ENCODE peak calls at places on chromosomes 3 and 15, in nine cellular contexts. One of them, this sample, is unnamed.

GRCh38 chr15:50229336-50229735 is 36.2 kb downstream of the HDC start:
- DNase-seq in cardiac muscle cell: no peak
- DNase-seq in AG08396: no peak
- DNase-seq in upper lobe of right lung: no peak
- DNase-seq in kidney tubule cell: no peak
- DNase-seq in progenitor cell of endocrine pancreas: no peak
- DNase-seq in cardiac fibroblast: no peak
- DNase-seq in GM20000: no peak
- DNase-seq in foreskin fibroblast: peak; percentile 67
- DNase-seq in this sample: no peak

GRCh38 chr3:117645561-117646242 is 936.1 kb downstream of the TUSC7 start:
- DNase-seq in cardiac muscle cell: no peak
- DNase-seq in AG08396: no peak
- DNase-seq in upper lobe of right lung: no peak
- DNase-seq in kidney tubule cell: peak; percentile 16
- DNase-seq in progenitor cell of endocrine pancreas: no peak
- DNase-seq in cardiac fibroblast: no peak
- DNase-seq in GM20000: no peak
- DNase-seq in foreskin fibroblast: peak; percentile 36
- DNase-seq in this sample: no peak

GRCh38 chr3:168249539-168250414 is 154.1 kb upstream of the GOLIM4 start:
- DNase-seq in cardiac muscle cell: peak; percentile 92
- DNase-seq in AG08396: peak; percentile 83
- DNase-seq in upper lobe of right lung: peak; percentile 90
- DNase-seq in kidney tubule cell: peak; percentile 81
- DNase-seq in progenitor cell of endocrine pancreas: peak; percentile 79
- DNase-seq in cardiac fibroblast: peak; percentile 71
- DNase-seq in GM20000: peak; percentile 90
- DNase-seq in foreskin fibroblast: peak; percentile 90
- DNase-seq in this sample: peak; percentile 77

GRCh38 chr15:22780267-22780666 is 6.2 kb upstream of the NIPA1 start:
- DNase-seq in cardiac muscle cell: no peak
- DNase-seq in AG08396: no peak
- DNase-seq in upper lobe of right lung: no peak
- DNase-seq in kidney tubule cell: no peak
- DNase-seq in progenitor cell of endocrine pancreas: no peak
- DNase-seq in cardiac fibroblast: no peak
- DNase-seq in GM20000: no peak
- DNase-seq in foreskin fibroblast: peak; percentile 26
- DNase-seq in this sample: no peak

GRCh38 chr3:49454457-49454856 is 15.6 kb upstream of the DAG1 start:
- DNase-seq in cardiac muscle cell: peak; percentile 79
- DNase-seq in AG08396: no peak
- DNase-seq in upper lobe of right lung: no peak
- DNase-seq in kidney tubule cell: peak; percentile 48
- DNase-seq in progenitor cell of endocrine pancreas: peak; percentile 36
- DNase-seq in cardiac fibroblast: peak; percentile 38
- DNase-seq in GM20000: peak; percentile 7
- DNase-seq in foreskin fibroblast: no peak
- DNase-seq in this sample: no peak

GRCh38 chr3:23805228-23805880 is 401 bp upstream of the UBE2E1 start:
- DNase-seq in cardiac muscle cell: no peak
- DNase-seq in AG08396: no peak
- DNase-seq in upper lobe of right lung: no peak
- DNase-seq in kidney tubule cell: no peak
- DNase-seq in progenitor cell of endocrine pancreas: no peak
- DNase-seq in cardiac fibroblast: no peak
- DNase-seq in GM20000: no peak
- DNase-seq in foreskin fibroblast: no peak
- DNase-seq in this sample: no peak

GRCh38 chr3:71421475-71421819 is 162.1 kb downstream of the FOXP1 start:
- DNase-seq in cardiac muscle cell: no peak
- DNase-seq in AG08396: no peak
- DNase-seq in upper lobe of right lung: no peak
- DNase-seq in kidney tubule cell: no peak
- DNase-seq in progenitor cell of endocrine pancreas: no peak
- DNase-seq in cardiac fibroblast: no peak
- DNase-seq in GM20000: no peak
- DNase-seq in foreskin fibroblast: no peak
- DNase-seq in this sample: no peak

GRCh38 chr3:153165211-153165815 is 3.3 kb downstream of the RAP2B start:
- DNase-seq in cardiac muscle cell: no peak
- DNase-seq in AG08396: no peak
- DNase-seq in upper lobe of right lung: no peak
- DNase-seq in kidney tubule cell: peak; percentile 31
- DNase-seq in progenitor cell of endocrine pancreas: no peak
- DNase-seq in cardiac fibroblast: peak; percentile 53
- DNase-seq in GM20000: no peak
- DNase-seq in foreskin fibroblast: peak; percentile 45
- DNase-seq in this sample: no peak

GRCh38 chr3:151933224-151933858 is 59.9 kb downstream of the SUCNR1 start:
- DNase-seq in cardiac muscle cell: no peak
- DNase-seq in AG08396: no peak
- DNase-seq in upper lobe of right lung: no peak
- DNase-seq in kidney tubule cell: no peak
- DNase-seq in progenitor cell of endocrine pancreas: no peak
- DNase-seq in cardiac fibroblast: no peak
- DNase-seq in GM20000: no peak
- DNase-seq in foreskin fibroblast: peak; percentile 55
- DNase-seq in this sample: no peak

GRCh38 chr3:15815696-15816095 is 17.9 kb upstream of the ANKRD28 start:
- DNase-seq in cardiac muscle cell: peak; percentile 7
- DNase-seq in AG08396: peak; percentile 15
- DNase-seq in upper lobe of right lung: no peak
- DNase-seq in kidney tubule cell: peak; percentile 49
- DNase-seq in progenitor cell of endocrine pancreas: no peak
- DNase-seq in cardiac fibroblast: peak; percentile 86
- DNase-seq in GM20000: peak; percentile 10
- DNase-seq in foreskin fibroblast: peak; percentile 81
- DNase-seq in this sample: no peak

GRCh38 chr3:106348142-106348690 is 479.4 kb upstream of the CBLB start:
- DNase-seq in cardiac muscle cell: peak; percentile 20
- DNase-seq in AG08396: no peak
- DNase-seq in upper lobe of right lung: no peak
- DNase-seq in kidney tubule cell: peak; percentile 63
- DNase-seq in progenitor cell of endocrine pancreas: no peak
- DNase-seq in cardiac fibroblast: no peak
- DNase-seq in GM20000: no peak
- DNase-seq in foreskin fibroblast: no peak
- DNase-seq in this sample: no peak

GRCh38 chr3:13895155-13896105 is 15.6 kb upstream of the WNT7A start:
- DNase-seq in cardiac muscle cell: peak; percentile 97
- DNase-seq in AG08396: peak; percentile 97
- DNase-seq in upper lobe of right lung: peak; percentile 97
- DNase-seq in kidney tubule cell: peak; percentile 94
- DNase-seq in progenitor cell of endocrine pancreas: peak; percentile 96
- DNase-seq in cardiac fibroblast: peak; percentile 88
- DNase-seq in GM20000: peak; percentile 87
- DNase-seq in foreskin fibroblast: peak; percentile 96
- DNase-seq in this sample: peak; percentile 97

GRCh38 chr15:90742082-90742481 is 24.9 kb downstream of the BLM start:
- DNase-seq in cardiac muscle cell: no peak
- DNase-seq in AG08396: no peak
- DNase-seq in upper lobe of right lung: no peak
- DNase-seq in kidney tubule cell: no peak
- DNase-seq in progenitor cell of endocrine pancreas: no peak
- DNase-seq in cardiac fibroblast: no peak
- DNase-seq in GM20000: no peak
- DNase-seq in foreskin fibroblast: no peak
- DNase-seq in this sample: no peak

GRCh38 chr15:89003865-89004725 is 84.2 kb upstream of the ABHD2 start:
- DNase-seq in cardiac muscle cell: peak; percentile 78
- DNase-seq in AG08396: peak; percentile 72
- DNase-seq in upper lobe of right lung: no peak
- DNase-seq in kidney tubule cell: peak; percentile 36
- DNase-seq in progenitor cell of endocrine pancreas: no peak
- DNase-seq in cardiac fibroblast: peak; percentile 79
- DNase-seq in GM20000: no peak
- DNase-seq in foreskin fibroblast: peak; percentile 63
- DNase-seq in this sample: peak; percentile 42

GRCh38 chr3:73324203-73325155 is 263.0 kb downstream of the EBLN2 start:
- DNase-seq in cardiac muscle cell: no peak
- DNase-seq in AG08396: peak; percentile 15
- DNase-seq in upper lobe of right lung: no peak
- DNase-seq in kidney tubule cell: no peak
- DNase-seq in progenitor cell of endocrine pancreas: no peak
- DNase-seq in cardiac fibroblast: peak; percentile 2
- DNase-seq in GM20000: no peak
- DNase-seq in foreskin fibroblast: peak; percentile 7
- DNase-seq in this sample: no peak

This sample was measured in endothelial cell.